ENCODE peak calls at places on chromosomes 7 and 10, in four cellular contexts. N is HCT116, U is H1, K is GM12878. F is an unnamed sample.

GRCh38 chr10:131090761-131091661 is 220.5 kb downstream of the TCERG1L start:
- DNase-seq in N (no peak), U (peak; percentile 58), K (no peak), F (no peak)

GRCh38 chr7:158684329-158684728 is 20.3 kb downstream of the NCAPG2 start:
- DNase-seq in N (no peak), U (no peak), K (no peak), F (no peak)

GRCh38 chr7:40698214-40698920 is 563.6 kb downstream of the SUGCT start:
- DNase-seq in N (no peak), U (no peak), K (no peak), F (no peak)

GRCh38 chr10:114616516-114616915 is 41.6 kb downstream of the ABLIM1 start:
- DNase-seq in N (no peak), U (no peak), K (no peak), F (no peak)

GRCh38 chr7:43873300-43873699 is 4.0 kb upstream of the MRPS24 start:
- DNase-seq in N (peak; percentile 22), U (no peak), K (no peak), F (peak; percentile 55)

GRCh38 chr7:32347244-32347828 is 142.8 kb downstream of the LSM5 start:
- DNase-seq in N (peak; percentile 19), U (peak; percentile 64), K (no peak), F (peak; percentile 41)

GRCh38 chr7:23893172-23893941 is 183.3 kb downstream of the STK31 start:
- DNase-seq in N (no peak), U (no peak), K (no peak), F (no peak)

GRCh38 chr10:5533098-5533731 is 8.5 kb downstream of the CALML3 start:
- DNase-seq in N (no peak), U (no peak), K (no peak), F (no peak)

GRCh38 chr10:128870830-128871597 is 596.0 kb upstream of the MGMT start:
- DNase-seq in N (no peak), U (peak; percentile 35), K (no peak), F (no peak)

GRCh38 chr7:108570146-108570755 is 577 bp downstream of the DNAJB9 start:
- DNase-seq in N (peak; percentile 15), U (no peak), K (no peak), F (peak; percentile 76)

GRCh38 chr10:109587366-109587765 is 335.9 kb downstream of the XPNPEP1 start:
- DNase-seq in N (no peak), U (no peak), K (no peak), F (no peak)

GRCh38 chr10:77524300-77524711 is 113.3 kb downstream of the KCNMA1 start:
- DNase-seq in N (no peak), U (no peak), K (no peak), F (no peak)

GRCh38 chr7:74457007-74457406 is 3.3 kb downstream of the GTF2IRD1 start:
- DNase-seq in N (no peak), U (no peak), K (no peak), F (no peak)

GRCh38 chr7:79317728-79318127 is 135.7 kb downstream of the MAGI2 start:
- DNase-seq in N (peak; percentile 51), U (no peak), K (no peak), F (no peak)

GRCh38 chr10:48543445-48543844 is 61.4 kb downstream of the ARHGAP22 start:
- DNase-seq in N (no peak), U (no peak), K (no peak), F (no peak)

GRCh38 chr10:98326621-98327027 is 58.6 kb upstream of the LOXL4 start:
- DNase-seq in N (no peak), U (no peak), K (no peak), F (no peak)

GRCh38 chr7:38186593-38187314 is 8.7 kb downstream of the STARD3NL start:
- DNase-seq in N (no peak), U (no peak), K (no peak), F (no peak)
- TF ChIP-seq RAD21 in N (no peak), U (no peak), K (no peak), F (no peak)

DNA sequence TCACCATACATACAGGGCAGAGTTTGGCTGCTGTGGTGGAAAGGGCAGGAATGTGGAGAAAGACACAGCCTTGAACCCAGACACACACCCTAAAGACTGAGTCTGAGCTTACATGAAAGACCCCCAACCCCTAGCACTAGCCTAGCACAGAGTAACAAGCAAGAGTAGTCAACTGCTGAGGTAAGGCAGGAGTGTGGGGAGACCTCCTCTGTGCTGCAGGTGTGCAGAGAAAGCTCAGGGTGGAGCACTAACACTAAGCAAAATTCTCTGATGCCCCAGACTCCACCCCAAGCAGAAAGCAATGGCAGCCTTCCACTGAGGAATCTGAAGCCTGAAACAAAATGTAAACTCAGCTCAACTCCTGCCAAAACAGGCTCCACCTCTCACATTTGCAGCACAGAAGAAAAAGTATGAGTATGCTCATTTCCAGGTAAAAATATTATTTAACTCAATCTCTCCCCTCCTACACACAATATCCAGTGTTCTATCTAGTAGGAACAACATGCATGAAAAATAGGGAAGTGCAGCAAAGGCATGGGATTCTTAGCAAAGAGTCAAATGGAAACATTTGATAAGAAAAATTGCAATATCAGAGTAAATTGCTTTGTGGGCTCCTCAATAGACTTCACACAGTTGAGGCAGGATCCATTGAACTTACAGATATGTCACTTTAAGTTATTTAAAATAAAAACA is 151.1 kb downstream of the ANK3 start:
- DNase-seq in N (peak; percentile 2), U (no peak), K (peak; percentile 23), F (no peak)
- TF ChIP-seq EGR1 in N (no peak), U (no peak), K (no peak), F (no peak)

GRCh38 chr7:81606078-81606863 is 163.6 kb downstream of the HGF start:
- DNase-seq in N (no peak), U (no peak), K (no peak), F (no peak)

GRCh38 chr7:81600608-81601007 is 169.2 kb downstream of the HGF start:
- DNase-seq in N (no peak), U (no peak), K (no peak), F (no peak)

GRCh38 chr7:81605493-81605892 is 164.4 kb downstream of the HGF start:
- DNase-seq in N (no peak), U (no peak), K (no peak), F (no peak)

GRCh38 chr7:81604808-81605174 is 165.1 kb downstream of the HGF start:
- DNase-seq in N (no peak), U (no peak), K (no peak), F (no peak)

DNA sequence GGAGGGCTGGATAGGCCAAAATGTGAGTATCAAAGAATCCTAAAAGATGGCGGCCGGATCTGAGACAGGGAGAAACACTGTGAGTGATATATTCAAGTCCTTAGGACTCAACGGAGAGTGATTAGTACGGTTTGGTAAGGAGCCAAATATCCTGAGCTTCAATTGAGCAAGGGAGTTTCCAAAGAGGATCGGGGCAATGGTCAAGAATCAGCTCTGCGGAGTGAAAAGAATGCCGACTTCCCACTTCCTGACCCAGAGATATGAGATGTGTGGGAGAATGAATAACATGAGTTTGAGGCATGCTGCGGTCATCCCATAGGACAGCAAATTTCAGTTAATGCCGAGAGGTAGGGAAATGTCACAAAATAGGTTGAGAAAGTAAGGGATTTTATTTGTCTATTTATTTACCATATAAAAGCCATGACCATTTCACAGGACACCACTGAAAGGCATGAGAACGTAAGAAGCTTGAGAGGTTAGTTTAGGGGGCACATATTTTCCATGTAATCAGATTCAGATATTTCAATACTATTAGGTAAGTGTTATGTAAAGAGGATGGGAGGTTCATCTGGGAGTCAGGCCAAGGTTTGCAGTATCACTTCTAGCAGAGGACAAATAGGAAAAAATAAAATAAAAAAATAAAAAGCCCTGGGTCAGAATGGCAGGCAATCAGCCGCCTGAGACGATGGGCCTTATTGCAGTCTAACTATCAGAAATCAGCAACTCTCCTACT is 165.6 kb downstream of the HGF start:
- DNase-seq in N (no peak), U (no peak), K (no peak), F (no peak)
- TF ChIP-seq RAD21 in N (no peak), U (no peak), K (no peak), F (no peak)

GRCh38 chr10:44949915-44950314 is 9.7 kb upstream of the RASSF4 start:
- DNase-seq in N (no peak), U (peak; percentile 39), K (no peak), F (no peak)

GRCh38 chr10:44947356-44948152 is 12.0 kb upstream of the RASSF4 start:
- DNase-seq in N (no peak), U (peak; percentile 28), K (peak; percentile 80), F (no peak)

GRCh38 chr10:44948713-44949112 is 10.9 kb upstream of the RASSF4 start:
- DNase-seq in N (no peak), U (no peak), K (no peak), F (no peak)

GRCh38 chr10:44950326-44951225 is 9.0 kb upstream of the RASSF4 start:
- DNase-seq in N (no peak), U (peak; percentile 28), K (no peak), F (no peak)

GRCh38 chr10:44949127-44949802 is 10.3 kb upstream of the RASSF4 start:
- DNase-seq in N (no peak), U (peak; percentile 38), K (no peak), F (no peak)
- TF ChIP-seq EGR1 in N (no peak), U (no peak), K (no peak), F (no peak)

GRCh38 chr7:2567663-2568238 is 9.0 kb downstream of the IQCE start:
- DNase-seq in N (no peak), U (peak; percentile 71), K (no peak), F (no peak)

GRCh38 chr7:2566348-2566889 is 7.6 kb downstream of the IQCE start:
- DNase-seq in N (no peak), U (no peak), K (no peak), F (no peak)

GRCh38 chr7:2564970-2565546 is 6.3 kb downstream of the IQCE start:
- DNase-seq in N (no peak), U (no peak), K (no peak), F (no peak)

GRCh38 chr7:2568521-2569223 is 9.9 kb downstream of the IQCE start:
- DNase-seq in N (no peak), U (no peak), K (no peak), F (no peak)

GRCh38 chr7:2566890-2567662 is 8.3 kb downstream of the IQCE start:
- DNase-seq in N (no peak), U (no peak), K (peak; percentile 66), F (no peak)
- TF ChIP-seq RAD21 in N (no peak), U (no peak), K (peak; percentile 38), F (no peak)

GRCh38 chr7:2120251-2120660 is 112.5 kb downstream of the MAD1L1 start:
- DNase-seq in N (no peak), U (no peak), K (no peak), F (no peak)
- TF ChIP-seq EGR1 in N (no peak), U (no peak), K (no peak), F (no peak)